ENCODE peak calls at places on chromosomes 11 and 22, in four cellular contexts. One of them, this sample, is unnamed.

GRCh38 chr11:6402561-6402981 is 12.3 kb downstream of the SMPD1 start:
- DNase-seq in T-helper 1 cell: peak; percentile 62
- DNase-seq in sciatic nerve: no peak
- DNase-seq in Karpas-422: no peak
- DNase-seq in this sample: no peak

GRCh38 chr11:71294846-71295600 is 42.6 kb upstream of the SHANK2 start:
- DNase-seq in Karpas-422: no peak
- DNase-seq in T-helper 1 cell: no peak
- DNase-seq in sciatic nerve: no peak
- DNase-seq in this sample: no peak

GRCh38 chr11:109870313-109870712 is 222.9 kb upstream of the ZC3H12C start:
- DNase-seq in Karpas-422: no peak
- DNase-seq in sciatic nerve: no peak
- DNase-seq in T-helper 1 cell: no peak
- DNase-seq in this sample: no peak

GRCh38 chr11:19089421-19089820 is 27.5 kb upstream of the ZDHHC13 start:
- DNase-seq in T-helper 1 cell: no peak
- DNase-seq in sciatic nerve: no peak
- DNase-seq in Karpas-422: no peak
- DNase-seq in this sample: no peak

GRCh38 chr22:45516923-45517675 is 14.4 kb downstream of the FBLN1 start:
- DNase-seq in T-helper 1 cell: no peak
- DNase-seq in Karpas-422: no peak
- DNase-seq in sciatic nerve: no peak
- DNase-seq in this sample: no peak

GRCh38 chr22:36938886-36939285 is 25.5 kb downstream of the CSF2RB start:
- DNase-seq in Karpas-422: no peak
- DNase-seq in T-helper 1 cell: no peak
- DNase-seq in sciatic nerve: no peak
- DNase-seq in this sample: no peak

GRCh38 chr22:29992341-29993275 is 87.7 kb upstream of the HORMAD2 start:
- DNase-seq in T-helper 1 cell: no peak
- DNase-seq in sciatic nerve: no peak
- DNase-seq in Karpas-422: no peak
- DNase-seq in this sample: no peak

GRCh38 chr22:45254789-45255261 is 14.1 kb upstream of the KIAA0930 start:
- DNase-seq in Karpas-422: no peak
- DNase-seq in sciatic nerve: no peak
- DNase-seq in T-helper 1 cell: no peak
- DNase-seq in this sample: no peak

GRCh38 chr22:43890901-43891331 is 897 bp downstream of the PNPLA5 start:
- DNase-seq in Karpas-422: no peak
- DNase-seq in sciatic nerve: peak; percentile 54
- DNase-seq in T-helper 1 cell: no peak
- DNase-seq in this sample: no peak

GRCh38 chr22:23598805-23599518 is 18.9 kb upstream of the IGLL1 start:
- DNase-seq in sciatic nerve: peak; percentile 25
- DNase-seq in T-helper 1 cell: no peak
- DNase-seq in Karpas-422: no peak
- DNase-seq in this sample: no peak

GRCh38 chr11:44112083-44112865 is 16.8 kb downstream of the EXT2 start:
- DNase-seq in Karpas-422: no peak
- DNase-seq in sciatic nerve: no peak
- DNase-seq in T-helper 1 cell: no peak
- DNase-seq in this sample: no peak

GRCh38 chr11:19242184-19242932 is 1.6 kb upstream of the E2F8 start:
- DNase-seq in T-helper 1 cell: no peak
- DNase-seq in sciatic nerve: no peak
- DNase-seq in Karpas-422: no peak
- DNase-seq in this sample: no peak

This sample was measured in HTR-8/SVneo.